ENCODE peak calls at places on chromosomes 11 and 22, in eight cellular contexts. N is iris pigment epithelial cell; H is NCI-H510A treated with DMSO at 0.1 percent for 48 hours; V is stimulated activated CD4-positive, alpha-beta T cell treated with anti-CD3 and anti-CD28 coated beads, Interleukin-4, amount 100 ng/mL, for 48 hours; T is PC-9; M is germinal center; B is activated CD4-positive, alpha-beta T cell treated with anti-CD3 and anti-CD28 coated beads, Interleukin-2, amount 10 ng/mL, durations not matched to agents 7 days and 5 days; D is endothelial cell. G is an unnamed sample.
A peak's percentile ranks its signal among the peaks of the same experiment; 100 is the strongest.

GRCh38 chr11:38683484-38683883 is 2085.4 kb upstream of the RAG2 start:
- DNase-seq in N (no peak), H (no peak), V (no peak), T (no peak), M (no peak), B (no peak), D (no peak), G (no peak)

GRCh38 chr11:2095198-2095520 is 44.0 kb downstream of the IGF2 start:
- DNase-seq in N (no peak), H (no peak), V (no peak), T (no peak), M (no peak), B (no peak), D (no peak), G (no peak)

GRCh38 chr11:34426766-34427170 is 12.0 kb upstream of the CAT start:
- DNase-seq in N (no peak), H (no peak), V (no peak), T (no peak), M (no peak), B (no peak), D (no peak), G (no peak)

GRCh38 chr11:107928046-107928766 is at the start of gene RAB39A:
- DNase-seq in N (peak; percentile 97), H (peak; percentile 98), V (peak; percentile 50), T (peak; percentile 62), M (peak; percentile 96), B (peak; percentile 87), D (peak; percentile 95), G (peak; percentile 99)

GRCh38 chr11:109267293-109268095 is 154.5 kb upstream of the C11orf87 start:
- DNase-seq in N (peak; percentile 3), H (no peak), V (no peak), T (peak; percentile 88), M (no peak), B (no peak), D (no peak), G (no peak)

GRCh38 chr22:47448231-47449035 is 686.0 kb downstream of the TBC1D22A start:
- DNase-seq in N (no peak), H (no peak), V (no peak), T (no peak), M (no peak), B (no peak), D (no peak), G (no peak)

GRCh38 chr11:95232666-95233065 is 1.7 kb upstream of the SESN3 start:
- DNase-seq in N (no peak), H (no peak), V (no peak), T (no peak), M (no peak), B (no peak), D (no peak), G (no peak)

GRCh38 chr11:125418396-125418795 is 77.7 kb downstream of the FEZ1 start:
- DNase-seq in N (no peak), H (no peak), V (no peak), T (no peak), M (no peak), B (no peak), D (no peak), G (no peak)

GRCh38 chr11:113488931-113489351 is 13.7 kb upstream of the DRD2 start:
- DNase-seq in N (no peak), H (no peak), V (no peak), T (no peak), M (no peak), B (no peak), D (no peak), G (no peak)

GRCh38 chr22:42353883-42354727 is 78.1 kb downstream of the NFAM1 start:
- DNase-seq in N (no peak), H (peak; percentile 71), V (no peak), T (no peak), M (no peak), B (no peak), D (peak; percentile 42), G (peak; percentile 69)

GRCh38 chr22:41587347-41587723 is 2.3 kb downstream of the PMM1 start:
- DNase-seq in N (no peak), H (no peak), V (no peak), T (no peak), M (no peak), B (no peak), D (no peak), G (no peak)